ENCODE peak calls at places on chromosomes 2 and 18, in ten cellular contexts. E is substantia nigra; F is H9; Q is ovary; U is AG04450; M is NB4; T is activated CD4-positive, CD25-positive, alpha-beta regulatory T cell treated with anti-CD3 and anti-CD28 coated beads, Interleukin-2, amount 50 U/mL, for 16 hours; K is stimulated activated CD4-positive, alpha-beta T cell treated with anti-CD3 and anti-CD28 coated beads, Interleukin-4, amount 100 ng/mL, for 24 hours; N is stimulated activated naive CD8-positive, alpha-beta T cell treated with anti-CD3 and anti-CD28 coated beads, Interleukin-15, amount 100 ng/mL, for 72 hours; V is heart left ventricle. C is an unnamed sample.

GRCh38 chr2:172038604-172039003 is 38.9 kb downstream of the METAP1D start:
- DNase-seq in N (no peak), V (no peak), E (no peak), Q (no peak), K (no peak), F (no peak), T (no peak), M (no peak), U (no peak), C (no peak)

GRCh38 chr2:218962859-218963492 is 3.5 kb downstream of the CDK5R2 start:
- DNase-seq in U (no peak), M (peak; percentile 65), K (peak; percentile 58), Q (peak; percentile 43), N (peak; percentile 65), F (peak; percentile 98), E (peak; percentile 27), T (peak; percentile 12), V (peak; percentile 82), C (no peak)

GRCh38 chr2:200051621-200051945 is 96.2 kb downstream of the MAIP1 start:
- DNase-seq in K (no peak), E (no peak), M (no peak), T (no peak), Q (no peak), V (no peak), N (no peak), U (no peak), F (no peak), C (no peak)

GRCh38 chr18:45167631-45168225 is 447.5 kb upstream of the SLC14A2 start:
- DNase-seq in Q (no peak), F (no peak), K (no peak), M (no peak), T (no peak), U (no peak), E (no peak), N (no peak), V (no peak), C (no peak)

GRCh38 chr2:133521146-133521745 is 47.0 kb downstream of the NCKAP5 start:
- DNase-seq in K (no peak), T (no peak), M (no peak), Q (no peak), F (no peak), U (no peak), N (no peak), V (no peak), E (no peak), C (no peak)

GRCh38 chr2:190468814-190469569 is 60.8 kb downstream of the MFSD6 start:
- DNase-seq in E (peak; percentile 14), U (peak; percentile 98), K (no peak), F (no peak), N (no peak), M (no peak), V (peak; percentile 76), T (no peak), Q (peak; percentile 75), C (no peak)

GRCh38 chr2:200360364-200360763 is 53.9 kb downstream of the SPATS2L start:
- DNase-seq in F (peak; percentile 44), N (no peak), M (no peak), K (no peak), U (no peak), T (no peak), Q (no peak), E (no peak), V (no peak), C (no peak)

GRCh38 chr2:37773354-37773753 is 101.9 kb upstream of the CDC42EP3 start:
- DNase-seq in Q (no peak), F (no peak), T (no peak), E (no peak), V (no peak), K (no peak), U (no peak), N (no peak), M (no peak), C (no peak)

GRCh38 chr2:167581961-167582574 is 665.3 kb downstream of the STK39 start:
- DNase-seq in F (no peak), Q (no peak), T (no peak), U (no peak), V (no peak), N (no peak), M (no peak), K (no peak), E (no peak), C (no peak)